ENCODE peak calls at places on chromosomes 1 and 21, in ten cellular contexts. K is NB4, P is SK-N-SH, C is astrocyte of the spinal cord, R is psoas muscle, X is choroid plexus epithelial cell, Z is fibroblast of pulmonary artery, T is adrenal gland, O is fibroblast of mammary gland, B is pancreas. V is an unnamed sample.

GRCh38 chr1:66605419-66605997 is 71.6 kb downstream of the SGIP1 start:
- DNase-seq in K (no peak), P (no peak), C (no peak), R (no peak), X (no peak), Z (no peak), T (no peak), O (no peak), B (no peak), V (no peak)

GRCh38 chr1:202791102-202791747 is 17.0 kb downstream of the KDM5B start:
- DNase-seq in K (no peak), P (no peak), C (no peak), R (no peak), X (no peak), Z (no peak), T (no peak), O (no peak), B (no peak), V (no peak)

GRCh38 chr1:11134352-11135266 is 34.9 kb upstream of the EXOSC10 start:
- DNase-seq in K (no peak), P (peak; percentile 78), C (peak; percentile 26), R (peak; percentile 58), X (no peak), Z (peak; percentile 26), T (peak; percentile 23), O (peak; percentile 47), B (no peak), V (peak; percentile 13)

GRCh38 chr1:30008998-30009657 is 714.3 kb downstream of the MATN1 start:
- DNase-seq in K (no peak), P (no peak), C (no peak), R (no peak), X (no peak), Z (no peak), T (peak; percentile 55), O (peak; percentile 3), B (no peak), V (no peak)

GRCh38 chr1:36223373-36223995 is 759 bp upstream of the THRAP3 start:
- DNase-seq in K (peak; percentile 67), P (peak; percentile 37), C (peak; percentile 73), R (no peak), X (peak; percentile 89), Z (peak; percentile 74), T (peak; percentile 23), O (peak; percentile 79), B (peak; percentile 24), V (peak; percentile 71)

GRCh38 chr1:243587285-243587684 is 262.8 kb downstream of the AKT3 start:
- DNase-seq in K (no peak), P (no peak), C (no peak), R (no peak), X (no peak), Z (no peak), T (no peak), O (no peak), B (no peak), V (no peak)

GRCh38 chr1:6783221-6783620 is 2.0 kb upstream of the CAMTA1 start:
- DNase-seq in K (peak; percentile 16), P (no peak), C (no peak), R (no peak), X (no peak), Z (no peak), T (no peak), O (no peak), B (no peak), V (no peak)

GRCh38 chr21:42991992-42992740 is 17.8 kb downstream of the PKNOX1 start:
- DNase-seq in K (peak; percentile 57), P (no peak), C (peak; percentile 87), R (no peak), X (peak; percentile 95), Z (peak; percentile 93), T (peak; percentile 38), O (peak; percentile 91), B (no peak), V (peak; percentile 90)

GRCh38 chr21:39021475-39021832 is 161.8 kb downstream of the PSMG1 start:
- DNase-seq in K (no peak), P (no peak), C (no peak), R (no peak), X (no peak), Z (no peak), T (no peak), O (no peak), B (no peak), V (no peak)

GRCh38 chr21:39024538-39024937 is 158.7 kb downstream of the PSMG1 start:
- DNase-seq in K (no peak), P (no peak), C (no peak), R (no peak), X (no peak), Z (no peak), T (no peak), O (no peak), B (no peak), V (no peak)

GRCh38 chr21:39022035-39022900 is 161.0 kb downstream of the PSMG1 start:
- DNase-seq in K (no peak), P (no peak), C (no peak), R (no peak), X (no peak), Z (no peak), T (no peak), O (no peak), B (no peak), V (no peak)

GRCh38 chr21:39025198-39025597 is 158.1 kb downstream of the PSMG1 start:
- DNase-seq in K (no peak), P (no peak), C (no peak), R (no peak), X (no peak), Z (no peak), T (no peak), O (no peak), B (no peak), V (no peak)

GRCh38 chr21:39022901-39023693 is 160.2 kb downstream of the PSMG1 start:
- DNase-seq in K (no peak), P (no peak), C (no peak), R (peak; percentile 73), X (peak; percentile 86), Z (peak; percentile 84), T (peak; percentile 69), O (peak; percentile 40), B (no peak), V (peak; percentile 62)
- TF ChIP-seq CTCF in K (no peak), P (no peak), C (peak; percentile 37), R (peak; percentile 38), X (peak; percentile 53), Z (peak; percentile 32), T (no peak), O (peak; percentile 18), B (no peak), V (peak; percentile 34)

GRCh38 chr1:225469051-225469450 is 41.2 kb upstream of the LBR start:
- DNase-seq in K (no peak), P (no peak), C (no peak), R (peak; percentile 35), X (no peak), Z (no peak), T (no peak), O (no peak), B (no peak), V (no peak)

GRCh38 chr1:225470210-225470609 is 42.4 kb upstream of the LBR start:
- DNase-seq in K (no peak), P (no peak), C (no peak), R (peak; percentile 42), X (no peak), Z (no peak), T (no peak), O (no peak), B (no peak), V (no peak)

GRCh38 chr1:225467193-225468020 is 39.6 kb upstream of the LBR start:
- DNase-seq in K (peak; percentile 94), P (no peak), C (no peak), R (peak; percentile 82), X (no peak), Z (peak; percentile 33), T (peak; percentile 57), O (no peak), B (peak; percentile 62), V (no peak)

GRCh38 chr1:225466848-225467192 is 39.0 kb upstream of the LBR start:
- DNase-seq in K (no peak), P (no peak), C (no peak), R (no peak), X (no peak), Z (no peak), T (no peak), O (no peak), B (no peak), V (no peak)

GRCh38 chr1:225468270-225469020 is 40.6 kb upstream of the LBR start:
- DNase-seq in K (no peak), P (no peak), C (no peak), R (peak; percentile 42), X (no peak), Z (no peak), T (no peak), O (no peak), B (no peak), V (no peak)
- H3K4me3 ChIP-seq in K (no peak overlapping the region), P (no peak overlapping the region), C (no peak overlapping the region), R (no peak overlapping the region), X (no peak overlapping the region), Z (no peak overlapping the region), T (no peak overlapping the region), O (no peak overlapping the region), B (no peak overlapping the region), V (no peak overlapping the region)

DNA sequence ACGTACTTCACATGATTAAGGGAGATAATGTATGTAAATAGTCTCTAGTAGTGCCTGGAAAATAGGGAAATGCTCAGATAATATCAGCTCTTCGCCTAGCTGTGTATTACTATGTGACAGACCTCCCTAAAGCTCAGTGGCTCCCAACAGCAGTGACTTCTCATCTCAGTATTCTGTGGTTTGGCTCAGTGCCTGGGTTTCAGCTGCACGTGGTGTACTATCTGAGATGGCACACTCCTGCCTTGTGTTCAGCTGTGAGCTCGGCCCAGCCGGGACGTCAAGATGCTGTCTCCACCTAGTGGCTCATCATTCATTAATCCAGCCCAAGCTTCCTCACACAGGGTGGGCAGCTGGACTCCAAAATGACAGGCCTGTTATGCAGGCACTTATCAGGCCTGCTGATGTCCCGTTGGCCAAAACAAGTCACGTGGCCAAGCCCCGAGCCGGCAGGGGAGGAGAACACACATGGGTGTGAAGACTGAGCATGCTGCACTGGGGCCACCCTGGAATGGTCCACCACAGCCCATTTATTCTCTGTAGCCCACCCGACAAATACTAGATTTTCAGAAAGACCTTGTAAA is 17.8 kb downstream of the SLFNL1 start:
- DNase-seq in K (peak; percentile 87), P (peak; percentile 86), C (peak; percentile 98), R (peak; percentile 95), X (peak; percentile 99), Z (peak; percentile 99), T (peak; percentile 99), O (peak; percentile 99), B (peak; percentile 85), V (peak; percentile 99)
- TF ChIP-seq CTCF in K (peak; percentile 3), P (peak; percentile 72), C (peak; percentile 59), R (peak; percentile 55), X (peak; percentile 80), Z (peak; percentile 59), T (peak; percentile 64), O (peak; percentile 45), B (no peak), V (peak; percentile 58)

GRCh38 chr1:26290061-26290415 is 10.2 kb downstream of the SH3BGRL3 start:
- DNase-seq in K (peak; percentile 80), P (no peak), C (no peak), R (no peak), X (no peak), Z (no peak), T (no peak), O (no peak), B (no peak), V (no peak)

GRCh38 chr1:26290416-26291261 is 10.8 kb downstream of the SH3BGRL3 start:
- DNase-seq in K (peak; percentile 77), P (peak; percentile 59), C (no peak), R (peak; percentile 70), X (no peak), Z (no peak), T (no peak), O (no peak), B (no peak), V (no peak)

GRCh38 chr1:26287033-26287711 is 7.3 kb downstream of the SH3BGRL3 start:
- DNase-seq in K (peak; percentile 90), P (no peak), C (no peak), R (peak; percentile 85), X (no peak), Z (no peak), T (peak; percentile 41), O (peak; percentile 30), B (no peak), V (no peak)

GRCh38 chr1:26289158-26290059 is 9.5 kb downstream of the SH3BGRL3 start:
- DNase-seq in K (peak; percentile 97), P (no peak), C (no peak), R (peak; percentile 59), X (no peak), Z (no peak), T (peak; percentile 42), O (no peak), B (no peak), V (no peak)

GRCh38 chr1:26288311-26288941 is 8.5 kb downstream of the SH3BGRL3 start:
- DNase-seq in K (peak; percentile 85), P (no peak), C (no peak), R (peak; percentile 53), X (no peak), Z (no peak), T (no peak), O (no peak), B (no peak), V (no peak)
- H3K4me3 ChIP-seq in K (no peak overlapping the region), P (no peak overlapping the region), C (no peak overlapping the region), R (no peak overlapping the region), X (no peak overlapping the region), Z (no peak overlapping the region), T (no peak overlapping the region), O (no peak overlapping the region), B (no peak overlapping the region), V (no peak overlapping the region)